ENCODE peak calls at places on chromosomes 4 and X, in seven cellular contexts. M, R, W, F, N, K and A are unnamed samples.
A peak's percentile ranks its signal among the peaks of the same experiment; 100 is the strongest.

GRCh38 chrX:107447642-107448041 is 1.8 kb upstream of the FRMPD3 start:
- DNase-seq in K (no peak), F (no peak), M (no peak), W (no peak), R (no peak), N (no peak), A (no peak)

GRCh38 chr4:23169598-23170311 is 477.0 kb downstream of the GBA3 start:
- DNase-seq in W (no peak), N (no peak), R (no peak), K (no peak), M (no peak), F (no peak), A (no peak)

GRCh38 chr4:187302456-187302855 is 578.8 kb upstream of the FAT1 start:
- DNase-seq in R (no peak), F (no peak), K (no peak), N (no peak), M (peak; percentile 30), W (no peak), A (no peak)

GRCh38 chr4:159205462-159205861 is 102.6 kb downstream of the RAPGEF2 start:
- DNase-seq in K (no peak), N (no peak), F (no peak), R (no peak), W (no peak), M (no peak), A (no peak)

GRCh38 chr4:54526560-54526959 is 131.2 kb upstream of the KIT start:
- DNase-seq in M (no peak), W (no peak), F (peak; percentile 62), N (no peak), K (no peak), R (no peak), A (no peak)

GRCh38 chr4:102157984-102158383 is 187.3 kb downstream of the SLC39A8 start:
- DNase-seq in R (no peak), N (no peak), M (no peak), F (no peak), K (no peak), W (no peak), A (no peak)

GRCh38 chr4:113587640-113588275 is 173.8 kb downstream of the CAMK2D start:
- DNase-seq in W (no peak), R (no peak), M (no peak), K (no peak), F (no peak), N (no peak), A (no peak)

GRCh38 chrX:107704181-107704580 is 71.4 kb downstream of the TSC22D3 start:
- DNase-seq in R (no peak), M (no peak), F (no peak), W (no peak), K (no peak), N (no peak), A (no peak)

GRCh38 chr4:147351083-147351787 is 129.7 kb upstream of the EDNRA start:
- DNase-seq in N (no peak), M (no peak), R (no peak), W (no peak), K (no peak), F (no peak), A (no peak)

GRCh38 chrX:39497717-39498265 is 600.0 kb downstream of the BCOR start:
- DNase-seq in R (no peak), K (no peak), W (no peak), F (no peak), N (no peak), M (no peak), A (no peak)

GRCh38 chr4:164136181-164136616 is 617.7 kb upstream of the SMIM31 start:
- DNase-seq in K (no peak), W (no peak), F (no peak), R (no peak), N (no peak), M (peak; percentile 74), A (no peak)

GRCh38 chr4:118034061-118034785 is at the start of gene NDST3:
- DNase-seq in F (no peak), K (peak; percentile 27), R (no peak), M (peak; percentile 77), W (peak; percentile 57), N (no peak), A (peak; percentile 1)

GRCh38 chr4:97073194-97073593 is 1070.1 kb downstream of the STPG2 start:
- DNase-seq in N (no peak), M (peak; percentile 4), F (no peak), K (no peak), R (no peak), W (no peak), A (no peak)

GRCh38 chrX:136061302-136061701 is 76.1 kb downstream of the SLC9A6 start:
- DNase-seq in M (no peak), F (no peak), N (peak; percentile 15), W (no peak), K (no peak), R (no peak), A (no peak)

GRCh38 chr4:167838686-167839085 is 253.7 kb upstream of the ANXA10 start:
- DNase-seq in K (no peak), M (peak; percentile 15), F (no peak), R (no peak), N (no peak), W (no peak), A (no peak)

GRCh38 chrX:497201-497710 is 110.5 kb upstream of the PPP2R3B start:
- DNase-seq in R (no peak), M (no peak), N (no peak), K (no peak), F (no peak), W (no peak), A (no peak)
- H3K9me3 ChIP-seq in R (no peaks in the 10 kb centered on the region), M (no peaks in the 10 kb centered on the region), N (no peaks in the 10 kb centered on the region), K (no peaks in the 10 kb centered on the region), F (no peaks in the 10 kb centered on the region), W (no peaks in the 10 kb centered on the region), A (no peaks in the 10 kb centered on the region)

GRCh38 chr4:10100734-10101216 is 15.8 kb downstream of the WDR1 start:
- DNase-seq in M (no peak), K (no peak), N (no peak), F (no peak), W (no peak), R (no peak), A (no peak)

GRCh38 chr4:10101559-10102192 is 14.9 kb downstream of the WDR1 start:
- DNase-seq in R (no peak), M (no peak), W (no peak), N (no peak), K (peak; percentile 81), F (no peak), A (no peak)

GRCh38 chr4:10097906-10098769 is 18.5 kb downstream of the WDR1 start:
- DNase-seq in W (no peak), R (no peak), F (no peak), N (no peak), K (no peak), M (no peak), A (no peak)

GRCh38 chr4:10098770-10099139 is 17.8 kb downstream of the WDR1 start:
- DNase-seq in N (no peak), R (no peak), F (no peak), M (peak; percentile 88), W (no peak), K (no peak), A (no peak)

GRCh38 chr4:10099521-10100325 is 16.9 kb downstream of the WDR1 start:
- DNase-seq in K (no peak), M (no peak), N (no peak), R (no peak), F (no peak), W (no peak), A (peak; percentile 57)
- H3K4me1 ChIP-seq in K (peaks cover 5% of the 10 kb centered on the region), M (peaks cover 49% of the 10 kb centered on the region), N (peaks cover 94% of the 10 kb centered on the region), R (peaks cover 96% of the 10 kb centered on the region), F (peaks cover 100% of the 10 kb centered on the region), W (peaks cover 28% of the 10 kb centered on the region), A (peaks cover 75% of the 10 kb centered on the region)

GRCh38 chr4:6150046-6150735 is 50.2 kb downstream of the JAKMIP1 start:
- DNase-seq in K (no peak), F (no peak), N (no peak), W (no peak), R (no peak), M (no peak), A (no peak)
- H3K9me3 ChIP-seq in K (no peaks in the 10 kb centered on the region), F (no peaks in the 10 kb centered on the region), N (peaks cover 6% of the 10 kb centered on the region), W (no peaks in the 10 kb centered on the region), R (no peaks in the 10 kb centered on the region), M (no peaks in the 10 kb centered on the region), A (no peaks in the 10 kb centered on the region)

DNA sequence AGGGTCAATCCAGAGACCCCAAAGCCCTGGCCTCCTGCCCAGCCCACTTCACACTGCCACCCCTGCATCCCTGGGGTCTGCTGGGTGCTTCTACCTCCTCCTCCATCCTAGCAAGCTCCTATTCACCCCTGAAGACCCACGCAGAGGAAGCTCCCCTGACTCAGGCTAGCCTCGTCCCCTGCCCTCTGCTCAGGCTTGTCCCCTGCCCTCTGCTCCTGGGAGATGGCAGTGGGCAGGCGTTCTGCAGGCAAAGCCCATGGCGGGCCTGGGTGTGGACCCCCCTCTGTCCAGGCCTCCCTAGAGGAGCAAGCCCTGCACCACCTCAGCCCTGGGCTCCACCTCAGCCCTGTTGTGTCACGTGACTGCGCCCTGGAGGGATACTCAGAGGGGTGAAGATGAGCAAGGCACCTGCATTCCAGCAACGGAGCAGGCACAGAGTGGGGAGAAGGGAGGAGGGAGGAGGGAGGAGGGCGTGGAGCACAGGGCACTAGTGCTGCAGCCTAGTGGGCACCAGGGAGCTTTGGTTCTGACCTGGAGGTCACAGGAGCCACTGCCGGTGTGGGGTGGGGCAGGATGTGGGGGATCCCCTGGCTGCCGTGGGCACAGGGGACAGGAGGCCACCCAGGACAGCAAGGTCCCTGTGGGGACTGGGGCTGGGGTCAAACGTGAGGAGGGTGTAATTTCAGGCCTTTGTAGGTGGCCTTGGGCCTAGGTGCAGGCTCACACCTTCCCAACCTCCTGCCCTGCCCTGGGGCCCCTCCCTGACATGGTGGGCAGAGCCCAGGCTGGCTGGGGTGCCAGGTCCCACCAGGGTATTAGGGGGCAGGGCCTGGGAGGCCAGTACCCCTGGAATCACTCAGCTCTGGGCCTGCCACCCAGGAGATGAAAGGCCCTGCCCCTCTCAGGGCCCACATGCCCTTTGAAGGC is 27.4 kb upstream of the FGFR3 start:
- DNase-seq in M (no peak), K (no peak), F (no peak), W (no peak), R (no peak), N (no peak), A (no peak)
- H3K4me1 ChIP-seq in M (no peaks in the 10 kb centered on the region), K (no peaks in the 10 kb centered on the region), F (peaks cover 30% of the 10 kb centered on the region), W (peaks cover 41% of the 10 kb centered on the region), R (peaks cover 62% of the 10 kb centered on the region), N (peaks cover 29% of the 10 kb centered on the region), A (no peaks in the 10 kb centered on the region)

DNA sequence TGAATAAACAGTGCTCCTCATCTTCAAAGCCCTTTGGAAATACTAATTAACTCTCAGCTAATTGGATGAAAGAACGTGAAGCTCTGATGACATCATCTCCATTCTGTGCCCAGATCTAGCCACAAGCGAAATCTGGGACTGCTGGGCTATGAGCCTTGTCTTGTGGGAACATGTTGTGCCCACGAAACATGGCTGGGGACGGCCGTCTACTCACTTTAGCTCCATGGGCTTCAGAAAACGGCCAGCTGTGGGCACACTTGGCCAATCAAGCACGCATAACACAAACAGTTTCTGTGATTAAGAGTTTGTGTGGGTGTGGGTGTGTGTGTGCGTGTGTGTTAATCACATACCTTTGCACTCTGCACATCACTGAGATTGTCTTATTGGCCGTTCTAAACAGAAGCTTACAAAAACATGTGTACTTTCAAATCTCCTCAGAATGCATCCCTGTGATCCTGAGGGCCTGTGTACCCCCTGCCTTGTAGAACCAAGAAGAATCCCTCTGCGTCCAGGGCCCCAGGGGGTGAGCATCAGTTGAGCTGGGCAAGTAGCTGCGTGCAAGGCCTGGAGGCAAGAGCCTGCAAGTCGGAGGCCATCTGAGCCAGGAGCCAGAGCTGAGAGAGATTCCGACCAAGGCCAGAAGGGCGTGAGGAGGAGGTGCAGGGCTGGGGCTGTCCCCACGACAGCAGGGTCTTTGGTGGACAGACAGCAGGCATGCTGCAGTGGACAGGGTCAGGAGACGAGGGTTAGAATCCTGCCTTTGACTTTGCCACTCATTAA is 18.7 kb upstream of the ZNF185 start:
- DNase-seq in N (no peak), K (peak; percentile 65), R (no peak), F (no peak), M (peak; percentile 35), W (no peak), A (no peak)
- H3K9me3 ChIP-seq in N (no peaks in the 10 kb centered on the region), K (no peaks in the 10 kb centered on the region), R (no peaks in the 10 kb centered on the region), F (no peaks in the 10 kb centered on the region), M (no peaks in the 10 kb centered on the region), W (no peaks in the 10 kb centered on the region), A (no peaks in the 10 kb centered on the region)